ENCODE peak calls at places on chromosome 4, in eight cellular contexts. R is posterior cingulate gyrus; V is NCI-H146; T is central memory CD8-positive, alpha-beta T cell; A is RPMI8226; I is SW480; Z is activated T-helper 1 cell treated with Interleukin-2 at 50 U/mL for 16 hours; S is bronchial epithelial cell. J is an unnamed sample.
A peak's percentile ranks its signal among the peaks of the same experiment; 100 is the strongest.

GRCh38 chr4:182555997-182556418 is 312.8 kb downstream of the TENM3 start:
- DNase-seq in R (no peak), V (no peak), T (no peak), A (peak; percentile 3), I (no peak), Z (no peak), S (peak; percentile 50), J (peak; percentile 41)

GRCh38 chr4:137611998-137612700 is 79.9 kb upstream of the PCDH18 start:
- DNase-seq in R (no peak), V (no peak), T (no peak), A (no peak), I (no peak), Z (no peak), S (no peak), J (no peak)

GRCh38 chr4:122953924-122954323 is 31.5 kb upstream of the NUDT6 start:
- DNase-seq in R (no peak), V (no peak), T (no peak), A (no peak), I (no peak), Z (no peak), S (no peak), J (no peak)

GRCh38 chr4:37383579-37384229 is 139.2 kb downstream of the NWD2 start:
- DNase-seq in R (no peak), V (peak; percentile 10), T (no peak), A (peak; percentile 38), I (peak; percentile 31), Z (no peak), S (peak; percentile 53), J (peak; percentile 46)

GRCh38 chr4:24226018-24226417 is 336.2 kb upstream of the PPARGC1A start:
- DNase-seq in R (no peak), V (no peak), T (no peak), A (no peak), I (no peak), Z (no peak), S (no peak), J (no peak)

GRCh38 chr4:178598672-178599071 is 1156.4 kb upstream of the AGA start:
- DNase-seq in R (no peak), V (no peak), T (no peak), A (no peak), I (no peak), Z (no peak), S (no peak), J (no peak)

GRCh38 chr4:89438102-89438831 is 130.7 kb upstream of the GPRIN3 start:
- DNase-seq in R (no peak), V (peak; percentile 11), T (peak; percentile 29), A (peak; percentile 61), I (peak; percentile 3), Z (peak; percentile 17), S (peak; percentile 38), J (no peak)

GRCh38 chr4:128525387-128525786 is 237.8 kb upstream of the PGRMC2 start:
- DNase-seq in R (no peak), V (no peak), T (no peak), A (no peak), I (no peak), Z (no peak), S (peak; percentile 32), J (no peak)

GRCh38 chr4:41718907-41719306 is 29.6 kb downstream of the PHOX2B start:
- DNase-seq in R (no peak), V (no peak), T (no peak), A (no peak), I (no peak), Z (no peak), S (peak; percentile 81), J (no peak)

GRCh38 chr4:256492-256891 is 48.8 kb downstream of the ZNF732 start:
- DNase-seq in R (no peak), V (no peak), T (no peak), A (no peak), I (no peak), Z (no peak), S (no peak), J (no peak)

GRCh38 chr4:128516568-128516967 is 229.0 kb upstream of the PGRMC2 start:
- DNase-seq in R (no peak), V (no peak), T (no peak), A (no peak), I (no peak), Z (no peak), S (no peak), J (no peak)

GRCh38 chr4:4658051-4658450 is 116.2 kb upstream of the STX18 start:
- DNase-seq in R (no peak), V (no peak), T (no peak), A (no peak), I (no peak), Z (no peak), S (no peak), J (no peak)

GRCh38 chr4:3460926-3461325 is 2.2 kb upstream of the DOK7 start:
- DNase-seq in R (no peak), V (no peak), T (no peak), A (no peak), I (no peak), Z (no peak), S (no peak), J (no peak)

GRCh38 chr4:24730256-24731001 is 64.9 kb upstream of the SOD3 start:
- DNase-seq in R (peak; percentile 76), V (no peak), T (no peak), A (no peak), I (no peak), Z (no peak), S (no peak), J (no peak)

GRCh38 chr4:152935661-152936445 is at the start of gene FHDC1:
- DNase-seq in R (no peak), V (peak; percentile 86), T (no peak), A (peak; percentile 35), I (peak; percentile 85), Z (no peak), S (no peak), J (peak; percentile 72)

GRCh38 chr4:133137571-133137970 is 11.5 kb upstream of the PCDH10 start:
- DNase-seq in R (no peak), V (no peak), T (no peak), A (no peak), I (no peak), Z (no peak), S (no peak), J (no peak)

GRCh38 chr4:13887010-13887409 is 259.5 kb upstream of the BOD1L1 start:
- DNase-seq in R (no peak), V (peak; percentile 25), T (no peak), A (no peak), I (no peak), Z (no peak), S (no peak), J (no peak)

GRCh38 chr4:53682196-53682595 is 90.9 kb upstream of the LNX1 start:
- DNase-seq in R (no peak), V (no peak), T (no peak), A (no peak), I (no peak), Z (no peak), S (no peak), J (no peak)

GRCh38 chr4:147546341-147546740 is 65.4 kb downstream of the EDNRA start:
- DNase-seq in R (no peak), V (no peak), T (no peak), A (no peak), I (no peak), Z (no peak), S (peak; percentile 94), J (no peak)

GRCh38 chr4:55035892-55036291 is 89.5 kb downstream of the KDR start:
- DNase-seq in R (no peak), V (no peak), T (no peak), A (no peak), I (no peak), Z (no peak), S (no peak), J (no peak)

GRCh38 chr4:55722132-55722531 is 86.0 kb upstream of the NMU start:
- DNase-seq in R (no peak), V (no peak), T (no peak), A (peak; percentile 13), I (no peak), Z (no peak), S (no peak), J (peak; percentile 32)

GRCh38 chr4:25439913-25440477 is 62.9 kb downstream of the ANAPC4 start:
- DNase-seq in R (no peak), V (peak; percentile 79), T (peak; percentile 32), A (peak; percentile 72), I (peak; percentile 57), Z (no peak), S (peak; percentile 62), J (peak; percentile 75)

J was measured in COR-L47.